ENCODE peak calls at places on chromosome 7, in eight cellular contexts. E, W, S, P, N, X, T and U are unnamed samples.

GRCh38 chr7:22853674-22854157 is 31.1 kb upstream of the TOMM7 start:
- DNase-seq in E (no peak), W (peak; percentile 38), S (no peak), P (no peak), N (no peak), X (no peak), T (peak; percentile 88), U (peak; percentile 27)

GRCh38 chr7:38068461-38068860 is 109.6 kb upstream of the STARD3NL start:
- DNase-seq in E (no peak), W (no peak), S (no peak), P (no peak), N (no peak), X (no peak), T (no peak), U (no peak)

GRCh38 chr7:128056901-128057300 is 25.7 kb upstream of the LRRC4 start:
- DNase-seq in E (peak; percentile 87), W (no peak), S (no peak), P (no peak), N (no peak), X (no peak), T (no peak), U (no peak)

GRCh38 chr7:92914645-92915044 is 78.3 kb upstream of the CDK6 start:
- DNase-seq in E (no peak), W (no peak), S (no peak), P (no peak), N (no peak), X (no peak), T (no peak), U (no peak)

GRCh38 chr7:124784879-124785818 is 19.6 kb upstream of the GPR37 start:
- DNase-seq in E (peak; percentile 73), W (peak; percentile 62), S (no peak), P (peak; percentile 37), N (peak; percentile 58), X (no peak), T (peak; percentile 76), U (peak; percentile 60)

GRCh38 chr7:2203551-2204300 is 29.0 kb downstream of the MAD1L1 start:
- DNase-seq in E (peak; percentile 15), W (no peak), S (no peak), P (no peak), N (no peak), X (no peak), T (peak; percentile 58), U (peak; percentile 7)

GRCh38 chr7:151859111-151859947 is 17.6 kb downstream of the PRKAG2 start:
- DNase-seq in E (no peak), W (no peak), S (no peak), P (no peak), N (no peak), X (no peak), T (no peak), U (no peak)

GRCh38 chr7:116249969-116250553 is 39.7 kb downstream of the TES start:
- DNase-seq in E (peak; percentile 58), W (peak; percentile 78), S (no peak), P (peak; percentile 57), N (peak; percentile 52), X (peak; percentile 54), T (peak; percentile 40), U (peak; percentile 32)

GRCh38 chr7:94906035-94906796 is 1.2 kb upstream of the PPP1R9A start:
- DNase-seq in E (no peak), W (no peak), S (no peak), P (peak; percentile 78), N (no peak), X (no peak), T (no peak), U (no peak)

GRCh38 chr7:94907420-94908203 is at the start of gene PPP1R9A:
- DNase-seq in E (no peak), W (peak; percentile 78), S (no peak), P (peak; percentile 63), N (no peak), X (peak; percentile 83), T (peak; percentile 82), U (peak; percentile 68)

GRCh38 chr7:94909023-94909466 is 1.7 kb downstream of the PPP1R9A start:
- DNase-seq in E (no peak), W (peak; percentile 5), S (no peak), P (no peak), N (no peak), X (no peak), T (peak; percentile 9), U (no peak)

GRCh38 chr7:94907026-94907419 is 371 bp upstream of the PPP1R9A start:
- DNase-seq in E (no peak), W (peak; percentile 75), S (no peak), P (peak; percentile 12), N (no peak), X (no peak), T (no peak), U (no peak)

DNA sequence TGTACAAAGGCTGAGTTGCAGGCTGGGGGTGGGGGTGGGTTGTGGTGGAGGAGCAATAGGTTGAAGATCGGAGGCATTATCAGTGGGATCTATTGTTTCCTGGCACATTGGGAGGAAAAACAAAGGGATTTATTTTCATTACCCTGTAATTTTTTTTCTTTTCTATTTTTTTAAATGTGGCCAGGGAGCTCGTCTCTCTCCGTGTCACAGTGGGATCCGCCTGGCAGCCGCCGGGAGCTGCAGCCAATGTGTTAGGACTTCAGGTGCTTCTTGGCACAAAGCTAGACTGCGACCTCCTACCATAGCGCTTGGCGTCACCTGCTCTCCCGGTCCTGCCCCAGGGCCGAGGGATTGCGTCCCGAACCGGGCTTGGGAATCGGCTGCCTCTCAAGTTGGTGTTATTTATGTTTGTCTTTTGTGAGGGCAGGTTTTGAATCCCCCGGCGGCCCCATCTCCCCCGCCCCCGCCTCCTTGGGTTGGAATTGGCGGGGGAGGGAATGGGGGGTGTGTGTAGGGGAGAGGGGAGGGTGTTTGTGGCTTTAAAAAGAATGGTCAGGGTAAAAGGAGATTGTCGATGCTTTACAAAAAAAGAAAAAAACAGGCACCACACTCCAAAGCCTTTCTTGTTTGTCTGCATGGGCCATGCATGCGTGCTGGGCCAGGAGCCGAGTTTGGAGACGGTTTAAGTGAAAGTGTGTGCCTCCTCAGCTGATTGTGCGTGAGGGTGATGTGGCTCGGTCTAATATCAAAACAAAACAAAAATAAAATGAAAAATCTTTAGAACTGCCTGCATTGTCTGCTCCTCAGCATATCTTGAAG is 1.0 kb downstream of the PPP1R9A start:
- DNase-seq in E (no peak), W (peak; percentile 57), S (no peak), P (peak; percentile 54), N (no peak), X (peak; percentile 77), T (peak; percentile 64), U (peak; percentile 64)
- TF ChIP-seq USF2 in E (no peak), W (no peak), S (no peak), P (no peak), N (no peak), X (no peak), T (no peak), U (no peak)

GRCh38 chr7:30244340-30244739 is 40.1 kb upstream of the ZNRF2 start:
- DNase-seq in E (no peak), W (no peak), S (no peak), P (no peak), N (no peak), X (no peak), T (no peak), U (no peak)

GRCh38 chr7:30237271-30237695 is 47.1 kb upstream of the ZNRF2 start:
- DNase-seq in E (no peak), W (no peak), S (no peak), P (no peak), N (no peak), X (no peak), T (no peak), U (no peak)

GRCh38 chr7:30241767-30242166 is 42.6 kb upstream of the ZNRF2 start:
- DNase-seq in E (no peak), W (no peak), S (no peak), P (no peak), N (no peak), X (no peak), T (no peak), U (no peak)

GRCh38 chr7:30240401-30240800 is 44.0 kb upstream of the ZNRF2 start:
- DNase-seq in E (no peak), W (no peak), S (no peak), P (no peak), N (no peak), X (no peak), T (no peak), U (no peak)

DNA sequence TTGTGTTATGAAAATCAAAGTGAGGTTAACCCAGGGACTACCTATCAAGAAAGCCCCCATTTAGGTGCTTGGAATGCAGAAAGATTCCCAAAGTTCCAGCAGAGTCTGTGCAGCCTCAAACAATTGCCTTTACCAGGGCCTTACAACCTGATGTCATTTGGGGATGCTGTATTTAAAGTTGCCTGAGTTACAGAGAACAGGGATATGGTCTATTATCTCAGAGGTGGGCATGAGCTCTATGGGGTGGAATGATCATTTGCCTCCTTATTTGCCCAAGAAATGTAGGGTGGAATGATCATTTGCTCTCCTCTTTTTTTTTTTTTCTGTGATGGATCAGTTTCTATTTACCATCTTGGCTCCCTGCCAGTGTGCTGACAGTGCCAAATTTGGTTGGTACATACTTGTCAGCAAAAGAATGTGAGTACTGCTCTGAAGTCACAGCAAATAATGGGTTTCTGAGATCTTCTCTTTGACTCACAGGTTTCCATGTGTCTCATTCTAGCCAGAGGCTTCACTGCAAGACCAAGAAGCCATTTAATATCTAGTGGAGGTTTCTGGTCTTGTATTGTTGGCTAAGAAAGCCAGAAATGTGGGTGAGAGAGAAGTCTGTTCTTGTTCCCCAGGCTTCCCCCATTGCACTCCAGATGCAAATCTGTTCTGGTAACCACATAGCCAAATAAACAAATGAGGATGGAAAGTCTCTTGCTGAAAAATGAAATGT is 45.5 kb upstream of the ZNRF2 start:
- DNase-seq in E (no peak), W (peak; percentile 55), S (peak; percentile 75), P (peak; percentile 91), N (no peak), X (no peak), T (no peak), U (no peak)
- TF ChIP-seq USF2 in E (no peak), W (no peak), S (no peak), P (no peak), N (no peak), X (no peak), T (no peak), U (no peak)

DNA sequence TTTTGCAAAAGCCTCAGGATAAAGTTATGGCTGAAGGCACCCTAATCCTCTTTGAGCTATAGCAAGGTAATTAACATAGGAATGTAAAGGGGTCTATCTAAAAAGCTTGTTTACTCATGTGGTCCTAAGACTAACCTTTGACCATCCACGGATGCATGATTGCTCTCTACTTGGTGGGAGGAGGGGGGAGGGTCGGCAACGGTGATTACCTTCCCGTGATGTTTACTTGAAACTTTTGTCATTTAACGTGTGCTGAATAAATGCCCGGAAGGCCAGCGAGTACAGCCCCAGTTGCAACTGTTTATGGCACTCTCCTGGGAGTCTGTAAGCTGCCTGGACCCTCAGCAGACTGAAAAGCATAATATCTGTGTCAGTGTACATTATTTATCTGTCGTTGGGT is 78.9 kb upstream of the GPR22 start:
- DNase-seq in E (no peak), W (no peak), S (no peak), P (peak; percentile 6), N (no peak), X (no peak), T (no peak), U (no peak)
- TF ChIP-seq USF2 in E (no peak), W (no peak), S (no peak), P (no peak), N (no peak), X (no peak), T (no peak), U (no peak)

DNA sequence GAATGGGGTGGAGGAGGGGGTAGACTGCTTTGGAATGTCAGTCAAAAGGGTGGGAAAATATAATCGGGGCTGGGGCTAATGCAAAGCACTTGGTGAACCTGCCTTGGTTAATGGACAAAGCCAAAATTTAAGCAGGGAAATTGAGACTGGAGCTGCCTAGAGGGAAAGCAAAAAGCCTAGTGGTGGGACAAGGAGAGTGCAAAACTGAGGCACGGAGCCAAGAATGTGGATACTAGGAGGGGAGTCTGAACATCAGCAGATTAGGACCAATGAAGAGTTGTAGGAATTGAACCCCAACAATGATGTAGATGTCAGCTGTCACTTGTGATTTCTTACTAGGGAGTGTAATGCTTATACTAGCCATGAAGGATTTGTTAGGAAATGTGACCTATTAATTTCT is 195.9 kb downstream of the MDFIC start:
- DNase-seq in E (no peak), W (no peak), S (no peak), P (no peak), N (no peak), X (no peak), T (no peak), U (no peak)
- TF ChIP-seq USF2 in E (no peak), W (no peak), S (no peak), P (no peak), N (no peak), X (no peak), T (no peak), U (no peak)